ENCODE peak calls at places on chromosomes 5 and 9, in six cellular contexts. F, Y, D, N, P and M are unnamed samples.
A peak's percentile ranks its signal among the peaks of the same experiment; 100 is the strongest.

GRCh38 chr5:114744406-114744805 is 382.5 kb downstream of the KCNN2 start:
- DNase-seq in F (no peak), Y (no peak), D (no peak), N (no peak), P (no peak), M (no peak)

GRCh38 chr5:98510111-98510510 is 263.4 kb upstream of the RGMB start:
- DNase-seq in F (no peak), Y (peak; percentile 41), D (no peak), N (peak; percentile 17), P (peak; percentile 0), M (no peak)

GRCh38 chr5:76960004-76960625 is 7.3 kb downstream of the CRHBP start:
- DNase-seq in F (no peak), Y (no peak), D (no peak), N (peak; percentile 9), P (no peak), M (peak; percentile 21)

GRCh38 chr5:138466058-138466899 is 1.0 kb downstream of the EGR1 start:
- DNase-seq in F (peak; percentile 34), Y (peak; percentile 45), D (no peak), N (peak; percentile 54), P (peak; percentile 84), M (no peak)

GRCh38 chr9:129270205-129270604 is 92.1 kb upstream of the IER5L start:
- DNase-seq in F (peak; percentile 80), Y (peak; percentile 54), D (peak; percentile 97), N (no peak), P (no peak), M (peak; percentile 95)

GRCh38 chr9:78468231-78468630 is 171.3 kb downstream of the PSAT1 start:
- DNase-seq in F (no peak), Y (no peak), D (no peak), N (no peak), P (no peak), M (no peak)

GRCh38 chr9:4700093-4700492 is 20.7 kb downstream of the CDC37L1 start:
- DNase-seq in F (no peak), Y (no peak), D (no peak), N (peak; percentile 36), P (peak; percentile 87), M (no peak)

GRCh38 chr5:138138949-138139775 is at the start of gene NME5:
- DNase-seq in F (peak; percentile 13), Y (peak; percentile 63), D (no peak), N (peak; percentile 69), P (no peak), M (no peak)

GRCh38 chr9:134324359-134325095 is 1.7 kb upstream of the RXRA start:
- DNase-seq in F (no peak), Y (peak; percentile 19), D (no peak), N (no peak), P (no peak), M (no peak)

GRCh38 chr5:124444147-124444775 is 302.2 kb downstream of the ZNF608 start:
- DNase-seq in F (peak; percentile 38), Y (no peak), D (peak; percentile 79), N (no peak), P (no peak), M (peak; percentile 91)

GRCh38 chr9:108245331-108245730 is 610.5 kb downstream of the ACTL7B start:
- DNase-seq in F (no peak), Y (no peak), D (no peak), N (no peak), P (no peak), M (no peak)

GRCh38 chr9:2655411-2655901 is 33.9 kb downstream of the VLDLR start:
- DNase-seq in F (no peak), Y (no peak), D (peak; percentile 8), N (peak; percentile 82), P (no peak), M (no peak)

GRCh38 chr5:180605554-180606214 is 14.4 kb upstream of the SCGB3A1 start:
- DNase-seq in F (no peak), Y (peak; percentile 58), D (peak; percentile 67), N (peak; percentile 69), P (peak; percentile 45), M (peak; percentile 27)

GRCh38 chr5:7415123-7415522 is 19.2 kb downstream of the ADCY2 start:
- DNase-seq in F (no peak), Y (no peak), D (no peak), N (no peak), P (no peak), M (no peak)

GRCh38 chr5:80504833-80505232 is 16.9 kb downstream of the FAM151B start:
- DNase-seq in F (no peak), Y (no peak), D (no peak), N (no peak), P (no peak), M (no peak)

GRCh38 chr5:58648846-58649245 is 66.0 kb downstream of the RAB3C start:
- DNase-seq in F (no peak), Y (no peak), D (no peak), N (no peak), P (no peak), M (no peak)

GRCh38 chr9:70352356-70352755 is 62.1 kb downstream of the KLF9 start:
- DNase-seq in F (no peak), Y (no peak), D (no peak), N (peak; percentile 59), P (no peak), M (no peak)

GRCh38 chr5:179803651-179804598 is 2.7 kb downstream of the MGAT4B start:
- DNase-seq in F (no peak), Y (no peak), D (no peak), N (peak; percentile 39), P (peak; percentile 44), M (no peak)

GRCh38 chr5:16759147-16759800 is 142.5 kb upstream of the RETREG1 start:
- DNase-seq in F (no peak), Y (no peak), D (no peak), N (peak; percentile 30), P (no peak), M (no peak)

GRCh38 chr5:86968311-86968753 is 299.4 kb upstream of the RASA1 start:
- DNase-seq in F (no peak), Y (no peak), D (peak; percentile 13), N (peak; percentile 85), P (peak; percentile 20), M (no peak)

GRCh38 chr5:58462623-58463230 is 2.8 kb upstream of the PLK2 start:
- DNase-seq in F (peak; percentile 18), Y (peak; percentile 32), D (peak; percentile 42), N (peak; percentile 86), P (peak; percentile 65), M (no peak)

GRCh38 chr5:10030219-10030831 is 219.4 kb downstream of the ATPSCKMT start:
- DNase-seq in F (no peak), Y (peak; percentile 18), D (peak; percentile 7), N (peak; percentile 78), P (peak; percentile 23), M (peak; percentile 8)
- TF ChIP-seq CTCF in F (peak; percentile 38), Y (peak; percentile 28), D (peak; percentile 31), N (peak; percentile 67), P (peak; percentile 49), M (peak; percentile 42)

DNA sequence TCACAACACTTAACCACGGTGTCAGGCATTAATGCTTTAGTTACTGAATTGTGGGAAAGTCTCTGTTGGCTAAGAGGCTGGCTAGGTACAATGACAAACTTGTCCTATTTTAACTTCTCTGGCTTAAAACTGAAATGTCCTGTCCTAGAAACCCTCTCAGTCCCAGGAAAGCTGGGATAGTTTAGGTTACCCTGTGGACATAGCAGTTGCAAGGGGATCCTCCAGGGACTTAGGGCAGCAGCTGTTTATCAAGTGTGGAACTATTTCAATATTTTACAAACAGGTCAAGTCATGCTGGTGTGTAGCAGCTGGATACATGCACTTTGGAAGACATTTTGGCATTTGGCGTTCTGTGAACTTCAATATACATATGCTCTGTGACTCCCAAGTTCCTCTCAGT is 95.0 kb upstream of the ARRDC3 start:
- DNase-seq in F (no peak), Y (no peak), D (no peak), N (no peak), P (no peak), M (no peak)
- H3K4me3 ChIP-seq in F (no peak overlapping the region), Y (no peak overlapping the region), D (no peak overlapping the region), N (no peak overlapping the region), P (no peak overlapping the region), M (no peak overlapping the region)

DNA sequence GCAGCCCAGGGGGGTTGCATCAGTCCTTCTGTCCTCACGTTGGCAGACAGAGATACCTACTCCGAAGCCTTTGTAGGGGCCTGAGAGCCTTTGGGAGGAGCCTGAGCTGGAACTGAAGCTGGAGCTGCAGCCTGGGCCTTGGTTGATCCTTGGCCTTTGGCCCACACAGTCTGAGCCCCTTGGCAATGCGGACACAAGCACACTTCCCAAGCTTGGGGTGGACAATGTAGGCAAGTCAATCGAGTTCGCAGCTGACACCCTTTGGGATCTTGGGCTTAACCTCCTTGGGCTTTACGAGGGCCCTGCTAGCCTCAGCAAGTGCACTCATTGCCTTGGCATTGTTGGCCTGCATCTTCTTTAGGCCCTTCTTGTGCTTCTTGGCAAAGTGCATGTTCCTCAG is 5.9 kb downstream of the CSNK1A1 start:
- DNase-seq in F (no peak), Y (no peak), D (no peak), N (no peak), P (no peak), M (no peak)
- TF ChIP-seq CTCF in F (no peak), Y (no peak), D (no peak), N (no peak), P (no peak), M (no peak)

GRCh38 chr9:437066-438015 is 222.7 kb downstream of the DOCK8 start:
- DNase-seq in F (no peak), Y (no peak), D (no peak), N (peak; percentile 90), P (no peak), M (no peak)
- H3K4me3 ChIP-seq in F (no peak overlapping the region), Y (no peak overlapping the region), D (no peak overlapping the region), N (no peak overlapping the region), P (no peak overlapping the region), M (no peak overlapping the region)

GRCh38 chr9:127876026-127876763 is 1.3 kb downstream of the AK1 start:
- DNase-seq in F (no peak), Y (peak; percentile 42), D (no peak), N (no peak), P (no peak), M (no peak)

GRCh38 chr9:127876764-127877562 is 512 bp downstream of the AK1 start:
- DNase-seq in F (no peak), Y (no peak), D (no peak), N (peak; percentile 20), P (no peak), M (no peak)

GRCh38 chr9:127878652-127879377 is 1.3 kb upstream of the AK1 start:
- DNase-seq in F (no peak), Y (no peak), D (no peak), N (no peak), P (no peak), M (no peak)

GRCh38 chr9:127877566-127877998 is at the start of gene AK1:
- DNase-seq in F (no peak), Y (peak; percentile 84), D (no peak), N (peak; percentile 54), P (no peak), M (no peak)

DNA sequence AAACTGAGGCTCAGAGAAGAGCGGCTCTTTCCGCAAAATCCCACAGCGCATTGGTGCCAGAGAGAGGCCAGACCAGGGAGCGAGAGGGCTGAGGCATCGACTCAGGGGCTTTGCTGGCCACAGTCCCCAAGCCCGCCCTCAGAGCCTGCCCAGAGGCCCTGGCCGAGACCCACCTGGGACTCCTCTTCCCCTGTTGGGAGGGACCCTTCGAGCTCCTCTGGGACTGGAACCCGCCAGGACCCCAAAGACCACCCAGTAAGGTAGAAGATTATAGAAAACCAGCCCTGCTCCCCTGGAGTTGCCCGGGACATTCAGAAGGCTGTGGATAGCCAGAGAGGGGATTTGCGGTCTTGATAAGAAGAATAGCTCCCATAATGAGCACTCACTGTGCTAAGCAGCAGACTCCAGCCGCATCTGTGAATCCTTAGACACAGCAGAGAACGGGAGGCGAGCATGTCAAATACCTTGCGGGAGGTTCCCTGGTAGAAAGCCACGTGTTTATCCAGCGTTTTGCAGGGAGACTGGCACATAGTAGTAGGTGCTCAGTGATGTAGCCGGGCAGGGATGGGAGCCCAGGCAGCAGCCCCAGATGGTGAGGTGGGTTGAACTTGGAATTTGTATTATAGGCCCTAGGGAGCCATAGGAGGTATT is 651 bp upstream of the AK1 start:
- DNase-seq in F (no peak), Y (no peak), D (no peak), N (no peak), P (no peak), M (no peak)
- TF ChIP-seq CTCF in F (no peak), Y (no peak), D (no peak), N (no peak), P (no peak), M (no peak)